ENCODE peak calls at places on chromosomes 1 and 21, in five cellular contexts. D, W, X, L and C are unnamed samples.

GRCh38 chr21:41210405-41211040 is 42.6 kb downstream of the BACE2 start:
- DNase-seq in D (peak), W (no peak), X (no peak), L (no peak), C (no peak)

GRCh38 chr1:99704356-99704816 is 58.5 kb downstream of the PALMD start:
- DNase-seq in D (no peak), W (no peak), X (no peak), L (no peak), C (no peak)

GRCh38 chr1:155455588-155456195 is 106.9 kb downstream of the ASH1L start:
- DNase-seq in D (peak), W (no peak), X (no peak), L (peak), C (peak)

GRCh38 chr21:38140192-38140905 is 116.4 kb upstream of the KCNJ15 start:
- DNase-seq in D (peak), W (no peak), X (no peak), L (no peak), C (peak)

GRCh38 chr21:43921979-43922945 is 57.2 kb downstream of the AGPAT3 start:
- DNase-seq in D (peak), W (no peak), X (no peak), L (no peak), C (peak)

GRCh38 chr21:31248598-31248997 is 95.5 kb downstream of the TIAM1 start:
- DNase-seq in D (peak), W (no peak), X (no peak), L (no peak), C (peak)

GRCh38 chr1:240491156-240491555 is 120.8 kb downstream of the GREM2 start:
- DNase-seq in D (peak), W (no peak), X (no peak), L (no peak), C (peak)

GRCh38 chr1:231021540-231022031 is 18.5 kb downstream of the FAM89A start:
- DNase-seq in D (peak), W (no peak), X (no peak), L (no peak), C (peak)

GRCh38 chr1:66354311-66354922 is 179.5 kb upstream of the SGIP1 start:
- DNase-seq in D (peak), W (no peak), X (no peak), L (no peak), C (peak)

GRCh38 chr1:52203935-52204625 is 62.2 kb downstream of the ZFYVE9 start:
- DNase-seq in D (peak), W (no peak), X (no peak), L (no peak), C (no peak)

GRCh38 chr1:37288900-37289299 is 185.5 kb upstream of the ZC3H12A start:
- DNase-seq in D (no peak), W (no peak), X (no peak), L (no peak), C (no peak)

GRCh38 chr1:209720826-209721225 is 16.2 kb downstream of the HSD11B1 start:
- DNase-seq in D (no peak), W (no peak), X (no peak), L (no peak), C (peak)

GRCh38 chr1:187842406-187843165 is 1013.8 kb downstream of the PLA2G4A start:
- DNase-seq in D (peak), W (no peak), X (no peak), L (no peak), C (peak)

GRCh38 chr1:2642560-2643413 is 10.0 kb upstream of the MMEL1 start:
- DNase-seq in D (peak), W (peak), X (peak), L (peak), C (peak)

GRCh38 chr1:109979489-109980091 is 5.0 kb upstream of the AHCYL1 start:
- DNase-seq in D (peak), W (no peak), X (no peak), L (no peak), C (peak)

GRCh38 chr1:12179111-12179519 is 12.3 kb downstream of the TNFRSF1B start:
- DNase-seq in D (peak), W (no peak), X (no peak), L (no peak), C (peak)

GRCh38 chr1:64550505-64550904 is 80.6 kb downstream of the CACHD1 start:
- DNase-seq in D (no peak), W (no peak), X (no peak), L (no peak), C (no peak)

GRCh38 chr1:165884690-165885304 is 57.4 kb downstream of the UCK2 start:
- DNase-seq in D (no peak), W (no peak), X (no peak), L (no peak), C (peak)

GRCh38 chr1:54274448-54274847 is 74.5 kb downstream of the MRPL37 start:
- DNase-seq in D (no peak), W (no peak), X (no peak), L (no peak), C (no peak)

GRCh38 chr1:150574260-150575071 is 4.9 kb downstream of the MCL1 start:
- DNase-seq in D (no peak), W (no peak), X (no peak), L (no peak), C (peak)

GRCh38 chr1:158180741-158181576 is at the start of gene CD1D:
- DNase-seq in D (no peak), W (peak), X (peak), L (peak), C (peak)

GRCh38 chr1:112026018-112026417 is 36.5 kb upstream of the KCND3 start:
- DNase-seq in D (no peak), W (no peak), X (no peak), L (no peak), C (no peak)

GRCh38 chr1:201807958-201808632 is 20.9 kb upstream of the IPO9 start:
- DNase-seq in D (no peak), W (no peak), X (no peak), L (no peak), C (no peak)

GRCh38 chr21:44820851-44821250 is 3.0 kb upstream of the SUMO3 start:
- DNase-seq in D (peak), W (no peak), X (no peak), L (no peak), C (no peak)

GRCh38 chr1:218658294-218658693 is 313.2 kb downstream of the TGFB2 start:
- DNase-seq in D (peak), W (no peak), X (no peak), L (no peak), C (no peak)

GRCh38 chr1:118007391-118007790 is 77.9 kb downstream of the WDR3 start:
- DNase-seq in D (no peak), W (no peak), X (no peak), L (no peak), C (no peak)

GRCh38 chr1:112909847-112910246 is 46.1 kb downstream of the SLC16A1 start:
- DNase-seq in D (no peak), W (no peak), X (no peak), L (no peak), C (no peak)

GRCh38 chr1:230179249-230179648 is 112.2 kb downstream of the GALNT2 start:
- DNase-seq in D (no peak), W (no peak), X (no peak), L (no peak), C (no peak)

GRCh38 chr1:65157546-65157941 is 9.5 kb downstream of the AK4 start:
- DNase-seq in D (no peak), W (no peak), X (no peak), L (no peak), C (no peak)

GRCh38 chr1:230643887-230644286 is 1.6 kb downstream of the COG2 start:
- DNase-seq in D (peak), W (no peak), X (no peak), L (no peak), C (peak)

GRCh38 chr1:96703186-96703585 is 18.4 kb upstream of the PTBP2 start:
- DNase-seq in D (peak), W (no peak), X (no peak), L (no peak), C (peak)

GRCh38 chr1:109274533-109275476 is 8.1 kb downstream of the PSRC1 start:
- DNase-seq in D (peak), W (no peak), X (no peak), L (no peak), C (peak)

GRCh38 chr1:234970371-234970730 is 158.3 kb downstream of the TOMM20 start:
- DNase-seq in D (peak), W (no peak), X (no peak), L (no peak), C (peak)

GRCh38 chr1:234972411-234973191 is 156.0 kb downstream of the TOMM20 start:
- DNase-seq in D (no peak), W (no peak), X (no peak), L (no peak), C (peak)

GRCh38 chr1:234971586-234972297 is 156.9 kb downstream of the TOMM20 start:
- DNase-seq in D (no peak), W (no peak), X (no peak), L (no peak), C (peak)

GRCh38 chr1:234969630-234970370 is 158.8 kb downstream of the TOMM20 start:
- DNase-seq in D (peak), W (no peak), X (peak), L (no peak), C (peak)

DNA sequence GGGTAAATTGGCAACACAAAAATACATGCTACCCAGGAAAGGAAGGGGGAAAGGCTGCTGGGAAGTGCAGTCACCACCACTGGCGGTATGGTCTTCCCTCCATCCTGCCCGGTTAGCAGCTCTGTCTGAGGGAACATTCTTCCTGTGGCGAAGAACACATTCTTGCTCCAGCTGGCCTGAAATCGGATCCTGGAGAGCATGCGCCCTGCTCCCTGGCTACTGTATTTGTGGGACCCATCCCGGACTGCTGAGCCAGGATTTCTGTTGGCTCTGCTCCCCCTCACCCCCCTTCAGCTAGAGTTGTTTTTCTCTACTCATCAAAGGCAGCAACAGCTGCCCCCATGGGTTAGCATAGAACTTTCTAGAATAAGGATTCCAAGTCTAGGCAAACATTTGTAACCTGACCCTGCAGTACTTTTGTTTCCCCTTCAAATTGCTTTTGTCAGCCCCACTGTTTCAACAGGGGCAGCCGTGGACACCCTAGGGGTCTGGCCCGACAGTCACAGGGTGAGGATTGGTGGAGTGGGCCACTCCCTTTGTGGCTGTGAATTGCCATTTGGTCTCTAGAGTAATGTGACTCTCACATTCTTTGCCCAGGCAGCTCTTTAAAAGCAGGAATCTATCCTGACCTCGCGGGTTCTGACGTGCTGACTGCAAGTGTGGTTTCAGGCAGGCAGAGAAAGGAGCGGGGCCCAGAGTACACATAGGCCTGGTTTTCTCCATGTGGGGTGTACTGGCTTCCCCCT is 157.7 kb downstream of the TOMM20 start:
- DNase-seq in D (peak), W (peak), X (peak), L (no peak), C (peak)
- H4K91ac ChIP-seq in D (peak), W (peak), X (no peak), L (no peak), C (peak)

GRCh38 chr1:226223157-226223785 is at the start of gene MIXL1:
- DNase-seq in D (no peak), W (no peak), X (peak), L (no peak), C (peak)
- H2BK15ac ChIP-seq in D (no peak), W (no peak), X (no peak), L (peak), C (no peak)

DNA sequence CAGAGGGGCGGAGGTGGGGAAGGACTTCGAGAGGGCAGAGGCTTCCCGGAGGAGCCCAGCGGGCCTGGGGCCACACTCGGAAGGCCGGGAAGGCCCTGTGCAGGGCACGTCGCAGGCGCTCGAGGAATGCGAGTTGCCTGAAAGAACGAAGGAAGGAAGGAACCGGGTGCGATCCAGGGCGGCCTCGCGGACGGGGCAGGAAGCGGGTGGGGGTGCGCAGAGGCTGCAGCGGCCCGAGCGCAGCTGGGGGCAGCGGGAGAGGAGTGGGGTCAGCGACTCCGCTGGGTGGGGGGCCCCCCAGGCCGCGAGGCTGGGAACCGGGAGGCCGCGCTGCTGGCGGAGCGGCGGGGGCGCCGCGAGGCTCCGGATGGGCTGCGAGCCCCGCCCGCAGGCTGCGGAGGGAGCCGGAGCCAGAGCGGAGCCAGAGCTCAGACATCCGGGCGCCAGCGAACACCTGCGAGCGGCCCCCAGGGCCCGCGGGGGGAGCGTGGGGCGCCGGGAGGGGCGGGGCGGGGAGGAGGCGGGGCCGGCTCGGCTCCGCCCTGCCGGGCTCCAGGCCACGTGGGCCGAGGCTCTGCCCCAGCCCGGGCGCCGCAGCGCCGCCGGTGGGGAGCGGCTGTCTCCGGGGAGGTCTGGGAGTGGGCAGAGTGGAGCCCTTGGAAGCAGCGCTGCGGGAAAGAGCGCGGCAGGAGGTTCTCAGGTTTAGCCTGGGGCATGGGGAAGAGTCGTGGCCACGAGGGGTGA is 4.6 kb downstream of the ID3 start:
- DNase-seq in D (peak), W (no peak), X (peak), L (peak), C (peak)
- H2BK120ac ChIP-seq in D (peak), W (peak), X (no peak), L (peak), C (peak)

DNA sequence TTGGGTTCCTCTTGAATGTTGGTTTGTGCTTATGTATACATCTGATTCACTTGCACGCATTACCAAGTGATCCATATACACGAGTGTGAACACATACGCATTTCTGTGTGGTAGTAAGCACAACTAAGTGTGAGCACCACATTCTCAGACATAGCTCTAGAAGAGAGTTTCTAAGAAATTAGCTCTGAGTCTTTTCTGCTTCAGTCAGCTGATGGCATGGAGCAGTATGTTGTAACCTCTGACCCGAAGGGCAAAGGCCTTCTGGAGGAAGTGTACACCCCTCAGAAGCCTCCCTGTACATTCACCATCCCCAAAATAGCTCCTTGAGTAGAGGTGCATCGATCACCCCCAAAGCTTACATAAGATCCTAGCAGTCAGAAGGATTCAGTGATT is 183.7 kb downstream of the KIF26B start:
- DNase-seq in D (no peak), W (no peak), X (no peak), L (no peak), C (no peak)
- H4K91ac ChIP-seq in D (no peak), W (no peak), X (no peak), L (no peak), C (no peak)

GRCh38 chr1:241612533-241613505 is 27.4 kb downstream of the CHML start:
- DNase-seq in D (peak), W (no peak), X (no peak), L (no peak), C (peak)

GRCh38 chr1:241614144-241614543 is 26.0 kb downstream of the CHML start:
- DNase-seq in D (no peak), W (no peak), X (no peak), L (no peak), C (no peak)

GRCh38 chr1:241608379-241609033 is 31.7 kb downstream of the CHML start:
- DNase-seq in D (peak), W (no peak), X (no peak), L (no peak), C (peak)

GRCh38 chr1:241610056-241610815 is 29.9 kb downstream of the CHML start:
- DNase-seq in D (peak), W (no peak), X (no peak), L (peak), C (peak)

GRCh38 chr1:241611063-241611462 is 29.1 kb downstream of the CHML start:
- DNase-seq in D (peak), W (no peak), X (no peak), L (peak), C (peak)
- H2BK15ac ChIP-seq in D (peak), W (no peak), X (no peak), L (no peak), C (no peak)

DNA sequence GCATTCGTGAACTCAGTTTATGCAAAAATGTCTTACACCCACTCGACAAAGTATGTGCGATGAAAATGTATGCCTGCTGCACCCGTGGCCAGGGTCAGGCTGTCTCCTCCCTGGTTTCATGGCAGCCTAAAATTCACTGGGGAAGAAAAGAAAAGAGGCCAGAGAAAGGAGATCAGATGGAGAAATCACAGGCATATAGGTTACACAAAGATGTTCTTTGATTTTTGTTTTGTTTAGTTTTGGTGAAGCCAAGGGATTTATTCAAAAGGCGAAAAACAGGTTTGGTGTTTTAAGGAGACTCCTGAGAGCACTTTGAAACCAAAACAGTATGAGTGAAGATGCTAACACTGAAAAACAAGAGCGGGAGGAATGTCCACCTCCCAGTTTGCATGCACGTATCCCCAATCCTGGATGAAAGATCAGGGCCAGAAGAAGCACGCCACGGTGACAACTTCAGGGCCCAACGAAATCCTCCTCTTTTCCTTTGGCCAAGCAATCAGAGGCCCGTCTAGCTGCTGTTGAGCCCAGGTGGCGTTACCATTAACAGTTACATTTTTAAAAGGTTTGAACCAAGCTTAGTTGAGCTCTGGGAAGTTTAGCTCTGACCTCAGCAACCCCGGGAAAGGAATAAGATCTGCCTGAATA is 1.0 kb upstream of the SSX2IP start:
- DNase-seq in D (no peak), W (no peak), X (peak), L (no peak), C (no peak)
- H2BK120ac ChIP-seq in D (no peak), W (peak), X (no peak), L (no peak), C (no peak)

GRCh38 chr1:236502972-236503639 is 20.7 kb upstream of the LGALS8 start:
- DNase-seq in D (peak), W (peak), X (peak), L (peak), C (peak)
- H4K91ac ChIP-seq in D (peak), W (no peak), X (no peak), L (no peak), C (peak)

DNA sequence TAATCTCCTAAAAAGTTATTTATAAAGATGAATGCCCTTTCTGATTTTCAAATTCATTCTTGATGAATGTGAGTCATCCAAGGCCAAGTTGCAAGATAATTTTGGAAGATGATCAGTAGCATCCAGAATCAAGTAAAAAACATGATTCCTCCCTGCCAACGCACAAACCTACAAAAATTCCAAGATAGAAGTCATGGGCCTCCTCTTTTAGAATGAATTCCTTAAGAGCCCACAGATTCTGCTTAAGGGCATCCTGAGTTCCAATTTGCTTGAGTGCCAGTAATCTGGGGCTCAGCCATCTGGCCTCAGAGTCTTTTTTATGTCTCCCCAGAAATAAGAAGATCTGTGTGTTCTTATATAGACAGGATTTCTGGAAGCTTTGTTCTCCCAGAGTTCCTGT is 23.2 kb upstream of the SPATA6 start:
- DNase-seq in D (no peak), W (no peak), X (no peak), L (no peak), C (no peak)
- H2BK15ac ChIP-seq in D (no peak), W (no peak), X (no peak), L (no peak), C (no peak)